ENCODE peak calls at places on chromosomes 6 and 20, in seven cellular contexts. One of them, this sample, is unnamed.

GRCh38 chr6:7008451-7008988 is 99.2 kb upstream of the RREB1 start:
- DNase-seq in fibroblast of villous mesenchyme: no peak
- DNase-seq in activated CD4-positive, alpha-beta T cell treated with anti-CD3 and anti-CD28 coated beads for 36 hours: no peak
- DNase-seq in tibial artery: no peak
- DNase-seq in MCF 10A: no peak
- DNase-seq in psoas muscle: no peak
- DNase-seq in midbrain: no peak
- DNase-seq in this sample: no peak

GRCh38 chr6:128487746-128488145 is 32.7 kb downstream of the PTPRK start:
- DNase-seq in fibroblast of villous mesenchyme: no peak
- DNase-seq in activated CD4-positive, alpha-beta T cell treated with anti-CD3 and anti-CD28 coated beads for 36 hours: no peak
- DNase-seq in tibial artery: no peak
- DNase-seq in MCF 10A: no peak
- DNase-seq in psoas muscle: no peak
- DNase-seq in midbrain: no peak
- DNase-seq in this sample: no peak

GRCh38 chr6:114138577-114139248 is 167.8 kb upstream of the HDAC2 start:
- DNase-seq in fibroblast of villous mesenchyme: no peak
- DNase-seq in activated CD4-positive, alpha-beta T cell treated with anti-CD3 and anti-CD28 coated beads for 36 hours: no peak
- DNase-seq in tibial artery: no peak
- DNase-seq in MCF 10A: no peak
- DNase-seq in psoas muscle: no peak
- DNase-seq in midbrain: no peak
- DNase-seq in this sample: no peak

GRCh38 chr20:19223640-19224039 is 11.2 kb downstream of the SLC24A3 start:
- DNase-seq in fibroblast of villous mesenchyme: no peak
- DNase-seq in activated CD4-positive, alpha-beta T cell treated with anti-CD3 and anti-CD28 coated beads for 36 hours: no peak
- DNase-seq in tibial artery: no peak
- DNase-seq in MCF 10A: no peak
- DNase-seq in psoas muscle: no peak
- DNase-seq in midbrain: no peak
- DNase-seq in this sample: no peak

GRCh38 chr6:43491750-43492661 is 14.6 kb downstream of the TJAP1 start:
- DNase-seq in fibroblast of villous mesenchyme: peak; percentile 68
- DNase-seq in activated CD4-positive, alpha-beta T cell treated with anti-CD3 and anti-CD28 coated beads for 36 hours: no peak
- DNase-seq in tibial artery: peak; percentile 88
- DNase-seq in MCF 10A: peak; percentile 84
- DNase-seq in psoas muscle: peak; percentile 95
- DNase-seq in midbrain: peak; percentile 92
- DNase-seq in this sample: no peak

GRCh38 chr6:16508959-16509358 is 252.3 kb downstream of the ATXN1 start:
- DNase-seq in fibroblast of villous mesenchyme: no peak
- DNase-seq in activated CD4-positive, alpha-beta T cell treated with anti-CD3 and anti-CD28 coated beads for 36 hours: no peak
- DNase-seq in tibial artery: no peak
- DNase-seq in MCF 10A: no peak
- DNase-seq in psoas muscle: no peak
- DNase-seq in midbrain: no peak
- DNase-seq in this sample: no peak

GRCh38 chr6:44161997-44162338 is 3.3 kb downstream of the CAPN11 start:
- DNase-seq in fibroblast of villous mesenchyme: no peak
- DNase-seq in activated CD4-positive, alpha-beta T cell treated with anti-CD3 and anti-CD28 coated beads for 36 hours: peak; percentile 37
- DNase-seq in tibial artery: no peak
- DNase-seq in MCF 10A: peak; percentile 64
- DNase-seq in psoas muscle: no peak
- DNase-seq in midbrain: no peak
- DNase-seq in this sample: no peak

GRCh38 chr6:62716719-62717118 is 430.7 kb upstream of the KHDRBS2 start:
- DNase-seq in fibroblast of villous mesenchyme: no peak
- DNase-seq in activated CD4-positive, alpha-beta T cell treated with anti-CD3 and anti-CD28 coated beads for 36 hours: no peak
- DNase-seq in tibial artery: no peak
- DNase-seq in MCF 10A: no peak
- DNase-seq in psoas muscle: no peak
- DNase-seq in midbrain: no peak
- DNase-seq in this sample: no peak

GRCh38 chr6:722077-722524 is 29.2 kb upstream of the EXOC2 start:
- DNase-seq in fibroblast of villous mesenchyme: peak; percentile 92
- DNase-seq in activated CD4-positive, alpha-beta T cell treated with anti-CD3 and anti-CD28 coated beads for 36 hours: peak; percentile 90
- DNase-seq in tibial artery: peak; percentile 79
- DNase-seq in MCF 10A: peak; percentile 87
- DNase-seq in psoas muscle: peak; percentile 81
- DNase-seq in midbrain: peak; percentile 69
- DNase-seq in this sample: peak; percentile 40

This sample was measured in activated B cell treated with CpG ODN at 0.5 μM for 24 hours.